ENCODE peak calls at places on chromosomes 12 and 14, in eight cellular contexts. X, O, T, S, Z, M, V and F are unnamed samples.

GRCh38 chr14:69270795-69271708 is 11.1 kb downstream of the GALNT16 start:
- DNase-seq in X (no peak), Z (peak), M (no peak), T (no peak), V (peak), S (no peak), O (no peak), F (no peak)

GRCh38 chr12:105253882-105254513 is 18.0 kb upstream of the APPL2 start:
- DNase-seq in X (peak), V (peak), M (no peak), Z (no peak), S (no peak), T (no peak), O (no peak), F (peak)

GRCh38 chr12:1630081-1630826 is 1.2 kb downstream of the WNT5B start:
- DNase-seq in V (peak), Z (peak), T (no peak), X (peak), S (peak), M (peak), O (no peak), F (no peak)

GRCh38 chr14:76958975-76959710 is 69.4 kb downstream of the IRF2BPL start:
- DNase-seq in Z (peak), X (no peak), M (no peak), T (no peak), S (no peak), V (peak), O (no peak), F (peak)

GRCh38 chr12:1471224-1471623 is 123.2 kb downstream of the FBXL14 start:
- DNase-seq in Z (no peak), X (no peak), T (no peak), S (no peak), O (no peak), V (no peak), M (peak), F (no peak)

GRCh38 chr14:92573761-92574498 is 60.3 kb downstream of the RIN3 start:
- DNase-seq in X (no peak), M (no peak), S (no peak), T (no peak), V (no peak), O (no peak), Z (no peak), F (no peak)

GRCh38 chr12:50103767-50104321 is at the start of gene GPD1:
- DNase-seq in O (no peak), X (peak), T (peak), Z (peak), S (peak), M (peak), V (peak), F (peak)

GRCh38 chr14:68986926-68987652 is 8.0 kb upstream of the ACTN1 start:
- DNase-seq in X (no peak), S (no peak), V (no peak), M (no peak), T (no peak), Z (no peak), O (no peak), F (peak)

GRCh38 chr12:57157588-57158173 is 10.3 kb upstream of the LRP1-AS start:
- DNase-seq in Z (no peak), O (no peak), S (no peak), T (no peak), X (no peak), V (no peak), M (no peak), F (no peak)

GRCh38 chr14:32345311-32345771 is 16.2 kb downstream of the AKAP6 start:
- DNase-seq in Z (no peak), X (no peak), S (peak), M (no peak), O (no peak), V (peak), T (no peak), F (peak)

GRCh38 chr14:79395061-79395460 is 816.2 kb downstream of the DIO2 start:
- DNase-seq in S (no peak), V (no peak), O (no peak), X (no peak), Z (no peak), M (no peak), T (no peak), F (no peak)

GRCh38 chr12:39297946-39298345 is 145.0 kb downstream of the KIF21A start:
- DNase-seq in M (no peak), V (no peak), S (no peak), O (no peak), Z (no peak), T (no peak), X (no peak), F (no peak)

GRCh38 chr12:117685115-117685926 is 283.5 kb downstream of the KSR2 start:
- DNase-seq in Z (peak), M (peak), T (no peak), S (peak), X (peak), O (peak), V (peak), F (no peak)

GRCh38 chr14:105255021-105255507 is 6.7 kb downstream of the BTBD6 start:
- DNase-seq in T (no peak), O (no peak), V (peak), S (no peak), Z (no peak), X (no peak), M (no peak), F (no peak)

GRCh38 chr12:56629459-56630179 is 507 bp downstream of the BAZ2A start:
- DNase-seq in M (no peak), Z (peak), O (no peak), V (no peak), T (no peak), S (no peak), X (peak), F (no peak)

GRCh38 chr12:106019130-106019529 is 119.6 kb downstream of the NUAK1 start:
- DNase-seq in O (no peak), S (no peak), Z (no peak), M (no peak), T (no peak), V (no peak), X (no peak), F (peak)